ENCODE peak calls at places on chromosomes 5 and 9, in seven cellular contexts. P is ovary; I is stimulated activated CD4-positive, alpha-beta T cell treated with anti-CD3 and anti-CD28 coated beads, TNF-alpha, amount 100 ng/mL, for 1 hour; V is omental fat pad; J is CD4-positive, alpha-beta T cell; B is lung; Z is activated CD4-positive, alpha-beta memory T cell treated with anti-CD3 and anti-CD28 coated beads, Interleukin-2, amount 10 ng/mL, durations not matched to agents 7 days and 5 days. G is an unnamed sample.

GRCh38 chr5:139482050-139482889 is at the start of gene STING1:
- DNase-seq in B (peak), I (no peak), P (peak), J (peak), V (peak), Z (peak), G (peak)

GRCh38 chr9:89811896-89812450 is 207.2 kb downstream of the GADD45G start:
- DNase-seq in J (no peak), P (no peak), Z (peak), I (no peak), B (no peak), V (no peak), G (no peak)

GRCh38 chr5:149282027-149282965 is 10.6 kb downstream of the AFAP1L1 start:
- DNase-seq in V (no peak), B (no peak), P (no peak), J (no peak), I (no peak), Z (no peak), G (no peak)

GRCh38 chr5:177501874-177502678 is 4.7 kb upstream of the PDLIM7 start:
- DNase-seq in I (no peak), P (no peak), Z (no peak), V (no peak), J (no peak), B (no peak), G (no peak)

GRCh38 chr5:152987156-152987555 is 503.3 kb upstream of the GRIA1 start:
- DNase-seq in B (no peak), J (no peak), V (no peak), P (no peak), I (no peak), Z (no peak), G (no peak)

GRCh38 chr9:78781681-78782080 is 484.8 kb downstream of the PSAT1 start:
- DNase-seq in B (no peak), J (no peak), V (no peak), Z (no peak), P (no peak), I (no peak), G (no peak)

GRCh38 chr5:59039003-59039295 is 456.1 kb downstream of the RAB3C start:
- DNase-seq in V (peak), J (no peak), Z (no peak), P (no peak), B (no peak), I (no peak), G (no peak)

GRCh38 chr5:133569347-133569746 is 43.0 kb downstream of the FSTL4 start:
- DNase-seq in P (no peak), Z (no peak), I (no peak), B (no peak), V (no peak), J (no peak), G (peak)

GRCh38 chr5:134136771-134137170 is 22.3 kb downstream of the TCF7 start:
- DNase-seq in V (peak), J (peak), I (no peak), P (peak), B (no peak), Z (peak), G (no peak)

GRCh38 chr9:34072410-34072809 is 23.7 kb upstream of the UBAP2 start:
- DNase-seq in P (no peak), B (peak), J (no peak), Z (no peak), I (no peak), V (no peak), G (no peak)

GRCh38 chr9:69822091-69822750 is 1.6 kb downstream of the CFAP95 start:
- DNase-seq in Z (no peak), B (no peak), I (no peak), V (no peak), J (no peak), P (no peak), G (no peak)

GRCh38 chr9:98022447-98022846 is 34.1 kb upstream of the NANS start:
- DNase-seq in J (no peak), P (no peak), B (no peak), Z (no peak), V (no peak), I (no peak), G (no peak)

GRCh38 chr9:137605146-137606004 is at the start of gene ARRDC1:
- DNase-seq in P (peak), B (peak), V (peak), Z (peak), J (peak), I (peak), G (peak)

GRCh38 chr9:77708416-77708815 is 60.3 kb upstream of the GNA14 start:
- DNase-seq in P (no peak), J (no peak), V (no peak), B (no peak), Z (no peak), I (no peak), G (no peak)

GRCh38 chr9:127423591-127423933 is 620 bp upstream of the ZNF79 start:
- DNase-seq in V (no peak), B (no peak), J (no peak), P (no peak), Z (no peak), I (no peak), G (no peak)

GRCh38 chr9:135610290-135611141 is 28.8 kb downstream of the GLT6D1 start:
- DNase-seq in P (no peak), B (no peak), Z (no peak), V (no peak), J (no peak), I (no peak), G (no peak)

GRCh38 chr9:137876781-137877386 is 698 bp upstream of the CACNA1B start:
- DNase-seq in B (no peak), P (no peak), I (no peak), J (no peak), V (no peak), Z (no peak), G (no peak)

GRCh38 chr5:88824892-88825781 is 57.8 kb downstream of the MEF2C start:
- DNase-seq in I (no peak), J (no peak), B (no peak), Z (no peak), P (no peak), V (no peak), G (peak)

GRCh38 chr5:121019734-121020133 is 555.6 kb downstream of the PRR16 start:
- DNase-seq in I (no peak), Z (no peak), V (no peak), B (no peak), J (no peak), P (no peak), G (no peak)

GRCh38 chr9:127838375-127839078 is 15.9 kb downstream of the ENG start:
- DNase-seq in P (peak), J (no peak), I (no peak), Z (no peak), B (peak), V (peak), G (no peak)

GRCh38 chr5:3709724-3710348 is 114.2 kb downstream of the IRX1 start:
- DNase-seq in J (no peak), P (no peak), B (no peak), I (no peak), Z (no peak), V (no peak), G (no peak)

GRCh38 chr5:132496631-132497487 is 6.3 kb upstream of the IRF1 start:
- DNase-seq in V (peak), J (peak), P (peak), I (no peak), B (peak), Z (peak), G (peak)

GRCh38 chr9:21688108-21689102 is 114.0 kb upstream of the MTAP start:
- DNase-seq in P (no peak), Z (no peak), V (no peak), J (no peak), B (no peak), I (no peak), G (peak)

GRCh38 chr9:121538221-121538620 is 38.6 kb upstream of the GGTA1 start:
- DNase-seq in J (no peak), V (no peak), I (no peak), P (no peak), B (no peak), Z (no peak), G (no peak)

GRCh38 chr5:66207800-66208561 is 63.9 kb downstream of the SREK1 start:
- DNase-seq in J (no peak), V (no peak), B (no peak), Z (no peak), P (no peak), I (no peak), G (no peak)